ENCODE peak calls at places on chromosomes 3 and 15, in ten cellular contexts. I is H9; W is heart right ventricle; S is AG04450; A is psoas muscle; T is left lung; L is A549; V is suprapubic skin; X is tibial artery; D is CD8-positive, alpha-beta T cell. Y is an unnamed sample.
A peak's percentile ranks its signal among the peaks of the same experiment; 100 is the strongest.

GRCh38 chr15:72850833-72851232 is 67.3 kb upstream of the ADPGK start:
- DNase-seq in I (no peak), W (no peak), S (no peak), A (no peak), T (no peak), L (no peak), V (no peak), X (no peak), D (no peak), Y (no peak)

GRCh38 chr3:181103605-181104004 is 114.1 kb upstream of the DNAJC19 start:
- DNase-seq in I (peak; percentile 53), W (no peak), S (no peak), A (no peak), T (no peak), L (no peak), V (no peak), X (no peak), D (no peak), Y (no peak)

GRCh38 chr3:24323272-24323671 is 171.4 kb downstream of the THRB start:
- DNase-seq in I (no peak), W (no peak), S (no peak), A (no peak), T (no peak), L (no peak), V (no peak), X (no peak), D (no peak), Y (no peak)

GRCh38 chr15:60704129-60704528 is 225.2 kb upstream of the ICE2 start:
- DNase-seq in I (no peak), W (no peak), S (no peak), A (no peak), T (no peak), L (no peak), V (no peak), X (no peak), D (no peak), Y (no peak)

GRCh38 chr3:158808697-158809096 is 6.8 kb downstream of the MFSD1 start:
- DNase-seq in I (no peak), W (no peak), S (no peak), A (no peak), T (no peak), L (no peak), V (no peak), X (no peak), D (no peak), Y (no peak)

GRCh38 chr3:168088106-168088722 is 7.5 kb downstream of the GOLIM4 start:
- DNase-seq in I (peak; percentile 56), W (no peak), S (no peak), A (no peak), T (no peak), L (peak; percentile 3), V (no peak), X (no peak), D (no peak), Y (no peak)

GRCh38 chr3:72997421-72997961 is 880 bp downstream of the PPP4R2 start:
- DNase-seq in I (no peak), W (peak; percentile 49), S (no peak), A (no peak), T (no peak), L (peak; percentile 67), V (no peak), X (no peak), D (peak; percentile 8), Y (no peak)

GRCh38 chr3:127408684-127409420 is 121.0 kb upstream of the PRR20G start:
- DNase-seq in I (peak; percentile 49), W (peak; percentile 1), S (no peak), A (no peak), T (peak; percentile 27), L (no peak), V (no peak), X (peak; percentile 45), D (no peak), Y (no peak)

GRCh38 chr15:100781961-100782525 is 97.6 kb upstream of the ALDH1A3 start:
- DNase-seq in I (no peak), W (no peak), S (no peak), A (no peak), T (no peak), L (no peak), V (no peak), X (peak; percentile 45), D (no peak), Y (peak; percentile 4)

GRCh38 chr15:70722266-70723123 is 40.9 kb downstream of the UACA start:
- DNase-seq in I (no peak), W (no peak), S (peak; percentile 43), A (no peak), T (no peak), L (peak; percentile 65), V (no peak), X (no peak), D (no peak), Y (no peak)

GRCh38 chr15:36691596-36691995 is 112.2 kb downstream of the CDIN1 start:
- DNase-seq in I (no peak), W (no peak), S (no peak), A (no peak), T (no peak), L (no peak), V (no peak), X (no peak), D (no peak), Y (no peak)

GRCh38 chr3:30465454-30465853 is 140.9 kb upstream of the TGFBR2 start:
- DNase-seq in I (no peak), W (no peak), S (no peak), A (no peak), T (no peak), L (no peak), V (no peak), X (no peak), D (no peak), Y (no peak)

DNA sequence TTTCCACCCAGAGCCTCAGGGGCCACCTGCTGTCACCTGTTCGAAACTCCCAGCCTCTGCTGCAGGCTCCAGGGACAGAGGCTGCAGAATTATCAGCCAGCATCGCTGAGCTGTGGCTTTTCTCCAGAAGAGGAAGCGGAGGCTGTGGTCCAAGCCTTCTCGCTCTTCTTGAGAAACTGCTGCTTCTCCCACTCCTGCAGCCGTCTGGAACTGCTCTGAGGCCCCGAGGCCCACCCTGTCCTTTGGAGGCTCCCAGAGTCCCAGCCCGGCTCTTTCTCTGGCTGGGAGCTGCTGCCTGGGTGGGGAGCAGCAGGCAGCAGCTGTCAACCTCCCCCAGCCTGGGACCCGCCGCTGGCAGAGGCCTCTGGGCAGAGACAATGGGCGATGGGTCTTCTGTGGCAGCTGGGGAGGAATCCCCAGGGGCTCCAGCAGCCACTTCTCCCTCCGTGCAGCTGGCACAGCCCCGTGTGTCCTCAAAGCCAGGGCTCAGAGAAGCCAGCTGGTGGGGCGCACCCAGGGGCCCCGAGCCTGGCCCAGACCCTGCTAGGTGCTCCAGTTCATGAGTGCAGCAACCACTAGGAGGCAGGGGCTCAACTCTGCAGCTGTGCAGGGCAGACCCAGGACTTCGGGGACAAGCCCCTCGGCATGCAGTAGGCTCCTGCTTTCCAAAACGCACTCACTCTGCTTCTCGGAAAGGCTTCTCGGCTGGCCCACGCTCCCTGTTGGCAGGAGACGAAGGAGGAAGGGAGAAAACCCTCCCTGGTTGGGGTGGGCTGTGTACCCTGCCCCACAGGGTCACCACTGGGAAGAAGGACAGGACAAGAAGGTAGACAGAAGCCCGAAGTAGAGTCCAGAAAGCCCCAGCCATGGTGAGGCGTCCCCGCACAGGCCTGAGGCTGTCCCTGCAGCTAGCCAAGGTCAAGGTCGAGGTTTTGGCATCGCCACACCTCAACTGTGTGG is 49.9 kb upstream of the FURIN start:
- DNase-seq in I (peak; percentile 68), W (no peak), S (no peak), A (no peak), T (peak; percentile 56), L (no peak), V (no peak), X (no peak), D (no peak), Y (peak; percentile 51)
- TF ChIP-seq CTCF in I (peak; percentile 59), W (peak; percentile 33), S (peak; percentile 30), A (no peak), T (no peak), L (no peak), V (no peak), X (no peak), D (peak; percentile 41), Y (no peak)

DNA sequence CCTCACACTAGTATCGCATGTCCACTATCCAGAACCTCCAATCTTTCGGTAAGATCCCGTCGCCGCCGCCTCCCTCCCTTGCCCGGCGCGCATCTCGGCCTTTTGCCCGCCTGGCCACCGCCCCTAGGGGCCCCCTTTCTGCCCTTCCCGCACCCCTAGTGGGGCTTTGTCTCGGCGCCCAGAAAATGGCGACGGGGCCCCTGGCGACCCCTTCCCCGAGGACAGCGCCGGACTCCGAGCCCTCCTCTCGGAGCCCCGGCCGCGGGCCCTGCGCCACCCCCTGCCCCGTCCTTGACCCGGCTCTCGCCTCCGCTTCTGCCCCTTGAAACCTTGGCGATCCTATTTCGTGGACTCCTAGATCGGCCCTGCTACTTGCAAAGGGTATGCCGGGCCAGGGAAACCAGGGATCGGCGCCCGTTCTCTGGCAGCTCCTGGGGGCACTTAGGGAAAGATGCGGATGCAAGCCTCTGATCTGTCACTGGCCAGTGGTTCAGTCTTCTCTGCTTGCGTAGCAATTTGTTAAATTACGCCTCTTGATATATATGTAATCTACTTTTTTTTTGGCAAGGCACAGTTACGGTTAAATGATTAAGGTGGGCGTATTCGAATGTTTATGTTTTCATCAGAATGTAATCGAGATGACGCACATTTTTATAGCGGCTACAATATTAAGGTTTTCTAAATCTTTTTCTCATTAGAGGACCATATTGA is 573 bp downstream of the EIF1B start:
- DNase-seq in I (no peak), W (peak; percentile 42), S (no peak), A (peak; percentile 78), T (peak; percentile 63), L (no peak), V (peak; percentile 80), X (peak; percentile 76), D (peak; percentile 23), Y (peak; percentile 70)
- TF ChIP-seq CTCF in I (no peak), W (no peak), S (no peak), A (no peak), T (no peak), L (no peak), V (no peak), X (no peak), D (no peak), Y (no peak)

GRCh38 chr15:40470423-40471104 is at the start of gene CHST14:
- DNase-seq in I (peak; percentile 74), W (peak; percentile 48), S (no peak), A (peak; percentile 72), T (peak; percentile 59), L (peak; percentile 48), V (peak; percentile 73), X (peak; percentile 79), D (peak; percentile 47), Y (peak; percentile 74)
- TF ChIP-seq CTCF in I (peak; percentile 13), W (peak; percentile 24), S (no peak), A (no peak), T (no peak), L (no peak), V (no peak), X (no peak), D (no peak), Y (no peak)

DNA sequence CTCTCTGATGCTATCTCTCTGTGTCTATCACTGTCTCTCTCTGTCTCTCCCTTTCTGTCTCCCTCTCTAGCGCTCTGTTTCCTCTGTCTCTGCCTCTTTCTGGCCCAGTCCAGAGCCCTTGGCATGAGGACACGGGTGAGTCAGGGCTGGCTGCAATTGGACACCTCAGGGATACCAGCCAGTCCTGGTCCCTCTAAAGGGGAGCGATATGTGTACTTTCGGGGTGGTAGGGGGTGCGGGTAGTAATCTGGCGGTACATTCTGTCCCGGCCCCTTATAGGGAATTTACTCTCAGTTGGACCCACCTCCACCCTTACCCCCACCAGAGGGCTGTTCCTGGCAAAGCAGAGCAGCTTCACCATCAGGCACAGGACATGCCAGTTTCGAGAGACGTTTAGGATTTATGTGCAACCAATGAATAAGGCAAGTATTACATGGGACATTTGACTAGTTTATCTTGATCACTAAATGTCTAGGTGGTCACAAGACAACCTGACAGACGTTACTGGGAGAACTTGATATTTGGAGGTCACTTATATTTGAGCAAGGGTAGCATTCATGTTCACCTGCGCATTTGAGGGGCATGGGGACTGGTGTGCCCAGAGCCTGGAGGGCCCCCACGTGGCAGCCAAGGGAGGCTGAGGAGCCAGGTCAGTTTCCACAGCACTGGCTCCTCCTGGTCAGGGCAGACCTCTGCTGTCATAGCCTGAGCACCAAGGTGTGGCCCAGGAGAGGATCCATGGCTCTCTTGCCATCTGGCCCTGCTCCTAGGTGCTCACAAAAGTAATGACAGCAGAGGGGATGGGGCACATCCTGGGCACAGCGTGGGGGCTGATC is 256.1 kb downstream of the PLCL2 start:
- DNase-seq in I (peak; percentile 41), W (peak; percentile 50), S (no peak), A (peak; percentile 90), T (no peak), L (no peak), V (no peak), X (peak; percentile 78), D (no peak), Y (peak; percentile 79)
- TF ChIP-seq CTCF in I (peak; percentile 48), W (peak; percentile 54), S (no peak), A (peak; percentile 33), T (no peak), L (no peak), V (no peak), X (no peak), D (no peak), Y (peak; percentile 6)

Y was measured in adrenal gland.